ENCODE peak calls at places on chromosomes 2 and 18, in six cellular contexts. Q, W, A, V, N and L are unnamed samples.
A peak's percentile ranks its signal among the peaks of the same experiment; 100 is the strongest.

GRCh38 chr2:166440313-166440712 is 53.7 kb downstream of the SCN7A start:
- DNase-seq in N (no peak), Q (no peak), V (no peak), A (no peak), W (no peak), L (no peak)

GRCh38 chr18:76476665-76477561 is 18.1 kb downstream of the ZNF516 start:
- DNase-seq in W (no peak), V (no peak), A (peak; percentile 32), Q (no peak), N (peak; percentile 75), L (peak; percentile 89)

GRCh38 chr2:189217546-189217945 is 38.0 kb upstream of the COL5A2 start:
- DNase-seq in N (no peak), Q (no peak), W (no peak), A (peak; percentile 21), V (no peak), L (no peak)

GRCh38 chr18:5073026-5073944 is 123.8 kb downstream of the AKAIN1 start:
- DNase-seq in A (peak; percentile 75), W (peak; percentile 54), V (peak; percentile 50), Q (no peak), N (peak; percentile 44), L (peak; percentile 12)

GRCh38 chr2:128372621-128373341 is 54.1 kb upstream of the HS6ST1 start:
- DNase-seq in W (no peak), Q (peak; percentile 65), V (no peak), A (no peak), N (peak; percentile 39), L (no peak)

GRCh38 chr2:96906719-96907404 is 37.0 kb upstream of the SEMA4C start:
- DNase-seq in N (no peak), A (no peak), W (no peak), Q (peak; percentile 85), V (no peak), L (no peak)

GRCh38 chr18:48841381-48842258 is 109.1 kb downstream of the SMAD7 start:
- DNase-seq in W (no peak), V (no peak), Q (peak; percentile 88), A (no peak), N (no peak), L (no peak)

GRCh38 chr2:156553714-156554442 is 117.7 kb downstream of the GPD2 start:
- DNase-seq in A (no peak), Q (no peak), N (no peak), V (no peak), W (no peak), L (no peak)

GRCh38 chr2:96082211-96083063 is 33.9 kb downstream of the ADRA2B start:
- DNase-seq in N (no peak), A (no peak), V (no peak), Q (peak; percentile 44), W (no peak), L (no peak)

GRCh38 chr2:227388537-227389011 is 825 bp upstream of the SCYGR1 start:
- DNase-seq in N (no peak), W (no peak), A (no peak), V (no peak), Q (no peak), L (no peak)

GRCh38 chr2:120236791-120237190 is 13.6 kb upstream of the TMEM185B start:
- DNase-seq in V (no peak), N (no peak), A (no peak), Q (no peak), W (no peak), L (no peak)

GRCh38 chr2:227010433-227010832 is 153.6 kb downstream of the COL4A4 start:
- DNase-seq in Q (no peak), A (no peak), N (no peak), V (no peak), W (no peak), L (no peak)

GRCh38 chr2:29249666-29250253 is 134.5 kb downstream of the CLIP4 start:
- DNase-seq in W (no peak), N (no peak), A (no peak), Q (no peak), V (no peak), L (no peak)

GRCh38 chr2:75074708-75075107 is 116.3 kb downstream of the POLE4 start:
- DNase-seq in A (no peak), Q (no peak), V (no peak), N (peak; percentile 21), W (no peak), L (no peak)

GRCh38 chr2:123101434-123101833 is 923.7 kb upstream of the CNTNAP5 start:
- DNase-seq in A (no peak), W (no peak), V (no peak), N (no peak), Q (no peak), L (no peak)

GRCh38 chr18:64027931-64028695 is 58.2 kb downstream of the SERPINB8 start:
- DNase-seq in Q (no peak), A (no peak), N (peak; percentile 32), W (no peak), V (no peak), L (no peak)

GRCh38 chr2:20509766-20510490 is 63.1 kb downstream of the RHOB start:
- DNase-seq in A (peak; percentile 16), V (peak; percentile 29), Q (no peak), W (no peak), N (peak; percentile 50), L (peak; percentile 69)

GRCh38 chr2:121442889-121443288 is 87.8 kb upstream of the RNU4ATAC start:
- DNase-seq in N (no peak), Q (no peak), A (no peak), V (no peak), W (no peak), L (no peak)

GRCh38 chr2:1990724-1991123 is 246.4 kb upstream of the PXDN start:
- DNase-seq in A (no peak), Q (no peak), N (no peak), W (no peak), V (no peak), L (no peak)

GRCh38 chr2:234275515-234275914 is 221.4 kb downstream of the ARL4C start:
- DNase-seq in N (no peak), A (no peak), V (peak; percentile 19), Q (no peak), W (no peak), L (no peak)

GRCh38 chr2:42809131-42809875 is 16.9 kb upstream of the HAAO start:
- DNase-seq in W (peak; percentile 45), N (no peak), Q (no peak), A (no peak), V (no peak), L (no peak)

GRCh38 chr2:56448999-56449431 is 265.2 kb downstream of the CCDC85A start:
- DNase-seq in A (no peak), V (no peak), Q (peak; percentile 38), W (no peak), N (no peak), L (peak; percentile 92)

GRCh38 chr2:120968307-120969015 is 232.8 kb downstream of the GLI2 start:
- DNase-seq in Q (no peak), W (no peak), V (no peak), N (no peak), A (no peak), L (no peak)

GRCh38 chr2:120451334-120451733 is 105.4 kb downstream of the INHBB start:
- DNase-seq in W (no peak), A (no peak), N (no peak), Q (peak; percentile 67), V (no peak), L (no peak)

GRCh38 chr2:219638217-219638947 is 11.0 kb downstream of the SLC4A3 start:
- DNase-seq in N (no peak), A (no peak), V (no peak), W (no peak), Q (no peak), L (no peak)

GRCh38 chr2:159614534-159615186 is 1.7 kb downstream of the BAZ2B start:
- DNase-seq in V (no peak), Q (no peak), W (no peak), A (no peak), N (no peak), L (no peak)

GRCh38 chr2:47867205-47867604 is 39.1 kb downstream of the FBXO11 start:
- DNase-seq in Q (no peak), W (no peak), A (peak; percentile 37), V (peak; percentile 14), N (no peak), L (peak; percentile 65)

GRCh38 chr2:240300261-240300821 is 135.1 kb upstream of the GPC1 start:
- DNase-seq in W (no peak), Q (peak; percentile 58), N (no peak), V (no peak), A (no peak), L (no peak)

GRCh38 chr2:233120459-233120858 is 60.3 kb downstream of the INPP5D start:
- DNase-seq in N (no peak), Q (peak; percentile 40), V (no peak), W (no peak), A (no peak), L (no peak)

GRCh38 chr2:175461839-175462238 is 280.3 kb upstream of the ATP5MC3 start:
- DNase-seq in A (no peak), N (no peak), V (no peak), Q (no peak), W (no peak), L (no peak)

GRCh38 chr2:160328748-160329147 is 128.7 kb upstream of the ITGB6 start:
- DNase-seq in W (no peak), A (peak; percentile 11), N (no peak), Q (no peak), V (no peak), L (no peak)

GRCh38 chr2:15243762-15244161 is 317.4 kb downstream of the NBAS start:
- DNase-seq in W (no peak), Q (no peak), A (no peak), V (no peak), N (no peak), L (no peak)

GRCh38 chr2:99900589-99900988 is 241.8 kb downstream of the AFF3 start:
- DNase-seq in Q (no peak), N (no peak), A (no peak), V (no peak), W (no peak), L (no peak)

GRCh38 chr2:29236074-29236473 is 120.9 kb downstream of the CLIP4 start:
- DNase-seq in A (no peak), W (no peak), N (no peak), Q (no peak), V (no peak), L (no peak)

GRCh38 chr18:55337908-55338521 is 250.0 kb downstream of the TCF4 start:
- DNase-seq in W (no peak), V (no peak), N (no peak), A (no peak), Q (no peak), L (no peak)

GRCh38 chr2:172561270-172561669 is 5.4 kb downstream of the PDK1 start:
- DNase-seq in A (no peak), Q (no peak), V (peak; percentile 90), N (no peak), W (no peak), L (no peak)